ENCODE peak calls at places on chromosomes 2 and 18, in seven cellular contexts. D is neuronal stem cell, X is IMR-90, U is H9, H is mesendoderm, N is H1, L is trophoblast cell. P is an unnamed sample.

GRCh38 chr2:133733856-133734255 is 165.6 kb upstream of the NCKAP5 start:
- DNase-seq in D (no peak), X (peak), U (no peak), H (peak), N (no peak), L (no peak), P (peak)

GRCh38 chr2:25309402-25309801 is 32.3 kb downstream of the DNMT3A start:
- DNase-seq in D (peak), X (peak), U (peak), H (peak), N (peak), L (peak), P (peak)

GRCh38 chr2:19774788-19775156 is 127.0 kb downstream of the TTC32 start:
- DNase-seq in D (peak), X (peak), U (peak), H (peak), N (peak), L (no peak), P (no peak)

GRCh38 chr2:207765960-207766582 is 3.6 kb downstream of the FZD5 start:
- DNase-seq in D (peak), X (no peak), U (peak), H (peak), N (no peak), L (no peak), P (peak)

GRCh38 chr2:238449909-238450417 is 23.2 kb downstream of the ASB1 start:
- DNase-seq in D (no peak), X (peak), U (no peak), H (peak), N (no peak), L (no peak), P (peak)

GRCh38 chr18:59026831-59027410 is 112.8 kb upstream of the SEC11C start:
- DNase-seq in D (no peak), X (no peak), U (no peak), H (no peak), N (no peak), L (no peak), P (no peak)

GRCh38 chr2:160033732-160034392 is 28.6 kb downstream of the PLA2R1 start:
- DNase-seq in D (no peak), X (peak), U (no peak), H (no peak), N (no peak), L (no peak), P (peak)

GRCh38 chr18:7878265-7879173 is 311.4 kb downstream of the PTPRM start:
- DNase-seq in D (peak), X (no peak), U (no peak), H (peak), N (no peak), L (no peak), P (no peak)

GRCh38 chr2:165891943-165892342 is 61.6 kb downstream of the TTC21B start:
- DNase-seq in D (no peak), X (peak), U (no peak), H (no peak), N (no peak), L (no peak), P (no peak)

GRCh38 chr18:41751161-41751560 is 203.9 kb upstream of the PIK3C3 start:
- DNase-seq in D (no peak), X (no peak), U (no peak), H (no peak), N (no peak), L (no peak), P (no peak)

GRCh38 chr2:155033652-155034051 is 335.2 kb downstream of the KCNJ3 start:
- DNase-seq in D (no peak), X (no peak), U (no peak), H (no peak), N (no peak), L (no peak), P (no peak)

GRCh38 chr2:28414583-28414982 is 21.9 kb downstream of the FOSL2 start:
- DNase-seq in D (no peak), X (no peak), U (no peak), H (no peak), N (no peak), L (no peak), P (no peak)

GRCh38 chr2:102736174-102736606 is 25.6 kb upstream of the TMEM182 start:
- DNase-seq in D (peak), X (peak), U (peak), H (peak), N (no peak), L (no peak), P (peak)

GRCh38 chr2:241148239-241148638 is 1.0 kb downstream of the PASK start:
- DNase-seq in D (no peak), X (no peak), U (no peak), H (no peak), N (no peak), L (no peak), P (no peak)

GRCh38 chr2:37318401-37318800 is 6.2 kb downstream of the PRKD3 start:
- DNase-seq in D (no peak), X (peak), U (no peak), H (no peak), N (no peak), L (no peak), P (peak)

GRCh38 chr2:45869165-45869501 is 217.7 kb downstream of the PRKCE start:
- DNase-seq in D (no peak), X (peak), U (no peak), H (no peak), N (no peak), L (no peak), P (no peak)

GRCh38 chr2:130957920-130958319 is 121.2 kb downstream of the ARHGEF4 start:
- DNase-seq in D (no peak), X (no peak), U (no peak), H (no peak), N (no peak), L (no peak), P (no peak)

GRCh38 chr2:207930747-207931146 is 94.6 kb downstream of the PLEKHM3 start:
- DNase-seq in D (no peak), X (no peak), U (no peak), H (no peak), N (no peak), L (no peak), P (no peak)

GRCh38 chr2:134282638-134283400 is 28.9 kb downstream of the MGAT5 start:
- DNase-seq in D (no peak), X (no peak), U (no peak), H (no peak), N (no peak), L (peak), P (peak)

GRCh38 chr2:152455738-152456137 is 120.8 kb downstream of the FMNL2 start:
- DNase-seq in D (no peak), X (no peak), U (no peak), H (no peak), N (no peak), L (no peak), P (no peak)

GRCh38 chr2:152453129-152453642 is 118.2 kb downstream of the FMNL2 start:
- DNase-seq in D (peak), X (peak), U (peak), H (peak), N (no peak), L (no peak), P (no peak)

GRCh38 chr2:152452256-152452973 is 117.4 kb downstream of the FMNL2 start:
- DNase-seq in D (no peak), X (no peak), U (peak), H (peak), N (peak), L (no peak), P (no peak)

GRCh38 chr2:152456262-152456661 is 121.3 kb downstream of the FMNL2 start:
- DNase-seq in D (no peak), X (peak), U (no peak), H (peak), N (no peak), L (peak), P (peak)

DNA sequence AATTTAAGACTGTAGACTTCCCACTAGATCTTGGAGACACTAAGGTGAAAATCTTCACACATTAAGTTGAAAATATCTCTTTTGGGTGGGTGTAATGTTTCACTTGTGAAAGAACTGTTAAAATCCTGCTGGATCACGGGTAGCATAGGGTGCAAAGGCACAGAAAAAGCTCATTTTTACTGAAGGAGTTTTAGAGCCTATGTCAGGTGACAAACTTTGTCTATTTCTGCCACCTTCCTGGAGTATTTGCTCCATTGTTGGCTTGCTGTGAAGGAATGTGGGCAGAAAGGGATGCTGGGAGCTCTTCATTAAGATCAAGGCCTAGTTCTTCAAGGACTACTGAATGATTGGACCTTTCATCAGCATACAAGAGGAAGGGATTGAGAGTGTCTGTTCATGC is 119.4 kb downstream of the FMNL2 start:
- DNase-seq in D (no peak), X (no peak), U (no peak), H (peak), N (no peak), L (no peak), P (no peak)
- H4K8ac ChIP-seq in D (no peak), X (no peak), U (no peak), H (no peak), N (no peak), L (no peak), P (no peak)

GRCh38 chr2:218326315-218326714 is 30.3 kb upstream of the CATIP start:
- DNase-seq in D (no peak), X (no peak), U (no peak), H (no peak), N (no peak), L (no peak), P (no peak)

GRCh38 chr2:218325566-218326160 is 31.0 kb upstream of the CATIP start:
- DNase-seq in D (no peak), X (no peak), U (no peak), H (peak), N (no peak), L (peak), P (no peak)

GRCh38 chr2:218329027-218329825 is 27.4 kb upstream of the CATIP start:
- DNase-seq in D (no peak), X (no peak), U (no peak), H (no peak), N (no peak), L (peak), P (no peak)

GRCh38 chr2:218328294-218328693 is 28.4 kb upstream of the CATIP start:
- DNase-seq in D (no peak), X (no peak), U (no peak), H (no peak), N (no peak), L (no peak), P (no peak)

GRCh38 chr2:218327451-218327850 is 29.2 kb upstream of the CATIP start:
- DNase-seq in D (no peak), X (no peak), U (no peak), H (no peak), N (no peak), L (no peak), P (no peak)
- H4K8ac ChIP-seq in D (no peak), X (no peak), U (no peak), H (no peak), N (no peak), L (no peak), P (peak)

DNA sequence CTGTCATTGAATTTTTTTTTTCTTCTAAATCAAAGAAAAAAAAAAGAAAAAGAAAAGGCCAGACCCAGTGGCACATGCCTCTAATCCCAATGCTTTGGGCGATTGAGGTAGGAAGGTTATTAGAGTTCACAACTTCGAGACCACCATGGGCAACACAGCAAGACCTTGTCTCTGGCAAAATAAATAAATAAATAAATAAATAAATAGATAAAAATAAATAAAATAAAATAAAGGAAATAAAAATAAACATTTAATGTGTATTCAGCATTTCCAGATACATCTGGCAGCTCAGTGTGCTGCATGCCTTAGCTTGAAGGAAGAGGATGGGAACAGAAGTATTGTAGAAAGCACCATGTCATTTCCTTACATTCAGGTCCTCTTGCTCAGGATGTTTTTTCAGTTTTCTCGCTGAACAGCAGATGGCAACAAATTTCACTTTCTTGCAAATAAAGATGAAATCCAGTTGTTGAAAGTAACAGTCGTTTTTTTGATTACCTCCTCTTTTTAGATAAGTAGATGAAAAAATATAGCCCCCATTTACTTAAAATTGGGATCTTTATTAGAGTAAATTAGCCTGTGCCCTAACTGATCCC is 25.7 kb upstream of the FAM178B start:
- DNase-seq in D (peak), X (peak), U (no peak), H (peak), N (no peak), L (peak), P (peak)
- H4K8ac ChIP-seq in D (no peak), X (no peak), U (no peak), H (no peak), N (no peak), L (no peak), P (no peak)

DNA sequence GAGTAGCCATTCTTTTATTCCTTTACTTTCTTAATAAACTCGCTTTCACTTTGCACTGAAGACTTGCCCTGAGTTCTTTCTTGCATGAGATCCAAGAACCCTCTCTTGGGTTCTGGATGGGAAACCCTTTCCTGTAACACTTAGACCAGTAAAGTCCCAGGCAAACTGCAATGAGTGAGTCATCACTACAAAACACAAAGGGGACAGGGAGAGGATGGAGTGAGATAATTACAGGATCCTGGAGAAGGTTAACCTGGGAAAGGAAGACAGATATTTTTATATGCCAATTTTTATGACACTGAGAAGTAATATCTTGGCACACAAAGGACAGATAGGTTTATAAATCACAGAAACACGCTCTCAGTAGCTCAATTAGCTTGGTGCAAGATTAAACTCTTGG is 48.7 kb downstream of the EHD3 start:
- DNase-seq in D (no peak), X (no peak), U (no peak), H (no peak), N (no peak), L (no peak), P (peak)
- H4K8ac ChIP-seq in D (no peak), X (no peak), U (no peak), H (no peak), N (no peak), L (peak), P (no peak)

DNA sequence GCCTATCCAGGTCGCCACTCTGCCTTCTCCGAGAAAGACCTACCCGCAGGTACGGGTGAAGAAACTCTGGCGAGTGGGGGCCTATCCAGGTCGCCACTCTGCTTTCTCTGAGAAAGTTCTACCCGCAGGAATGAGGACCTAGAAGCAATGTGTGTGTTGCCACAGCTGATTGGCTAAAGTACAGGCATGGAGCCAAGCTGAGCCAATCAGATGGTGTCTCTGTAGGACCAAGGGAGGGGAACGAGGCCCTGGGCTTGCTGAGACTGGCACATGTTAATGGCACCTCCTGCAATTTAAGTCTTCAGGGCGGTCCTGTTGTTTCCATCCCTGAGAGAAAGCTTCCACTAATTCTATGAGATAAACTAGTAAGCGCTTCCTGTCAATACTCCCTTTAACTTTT is 82.3 kb downstream of the KCTD1 start:
- DNase-seq in D (no peak), X (no peak), U (no peak), H (no peak), N (no peak), L (no peak), P (no peak)
- H4K8ac ChIP-seq in D (no peak), X (no peak), U (no peak), H (no peak), N (no peak), L (no peak), P (no peak)

GRCh38 chr2:218357194-218358177 is 829 bp downstream of the CATIP start:
- DNase-seq in D (no peak), X (no peak), U (no peak), H (peak), N (no peak), L (peak), P (no peak)
- H4K8ac ChIP-seq in D (no peak), X (no peak), U (no peak), H (no peak), N (peak), L (peak), P (no peak)

GRCh38 chr18:40258298-40258697 is 1696.7 kb upstream of the PIK3C3 start:
- DNase-seq in D (no peak), X (peak), U (no peak), H (no peak), N (no peak), L (no peak), P (peak)
- H4K8ac ChIP-seq in D (no peak), X (no peak), U (no peak), H (no peak), N (no peak), L (no peak), P (no peak)

GRCh38 chr2:82950148-82950547 is 1508.9 kb downstream of the SUCLG1 start:
- DNase-seq in D (no peak), X (no peak), U (no peak), H (no peak), N (no peak), L (no peak), P (no peak)
- H4K8ac ChIP-seq in D (no peak), X (no peak), U (no peak), H (no peak), N (no peak), L (no peak), P (no peak)

P was measured in mesenchymal stem cell.